ENCODE peak calls at places on chromosome 7, in ten cellular contexts. One of them, this sample, is unnamed.

GRCh38 chr7:151592868-151593486 is 73.3 kb upstream of the RHEB start:
- DNase-seq in GM13976: no peak
- DNase-seq in glutamatergic neuron: no peak
- DNase-seq in hepatocyte: no peak
- DNase-seq in upper lobe of right lung: no peak
- DNase-seq in fibroblast of mammary gland: peak
- DNase-seq in endothelial cell: no peak
- DNase-seq in AG10803: peak
- DNase-seq in A549: peak
- DNase-seq in fibroblast of the aortic adventitia: peak
- DNase-seq in this sample: peak

GRCh38 chr7:66602159-66602558 is 26.5 kb upstream of the KCTD7 start:
- DNase-seq in GM13976: no peak
- DNase-seq in glutamatergic neuron: no peak
- DNase-seq in hepatocyte: no peak
- DNase-seq in upper lobe of right lung: peak
- DNase-seq in fibroblast of mammary gland: no peak
- DNase-seq in endothelial cell: no peak
- DNase-seq in AG10803: no peak
- DNase-seq in A549: no peak
- DNase-seq in fibroblast of the aortic adventitia: no peak
- DNase-seq in this sample: no peak

GRCh38 chr7:75712517-75713361 is 26.0 kb downstream of the HIP1 start:
- DNase-seq in GM13976: no peak
- DNase-seq in glutamatergic neuron: no peak
- DNase-seq in hepatocyte: no peak
- DNase-seq in upper lobe of right lung: no peak
- DNase-seq in fibroblast of mammary gland: no peak
- DNase-seq in endothelial cell: no peak
- DNase-seq in AG10803: no peak
- DNase-seq in A549: no peak
- DNase-seq in fibroblast of the aortic adventitia: no peak
- DNase-seq in this sample: no peak

GRCh38 chr7:33744293-33744692 is 161.0 kb upstream of the BMPER start:
- DNase-seq in GM13976: peak
- DNase-seq in glutamatergic neuron: no peak
- DNase-seq in hepatocyte: peak
- DNase-seq in upper lobe of right lung: no peak
- DNase-seq in fibroblast of mammary gland: peak
- DNase-seq in endothelial cell: peak
- DNase-seq in AG10803: no peak
- DNase-seq in A549: no peak
- DNase-seq in fibroblast of the aortic adventitia: no peak
- DNase-seq in this sample: no peak

GRCh38 chr7:127154101-127154500 is 98.6 kb downstream of the GRM8 start:
- DNase-seq in GM13976: no peak
- DNase-seq in glutamatergic neuron: no peak
- DNase-seq in hepatocyte: no peak
- DNase-seq in upper lobe of right lung: no peak
- DNase-seq in fibroblast of mammary gland: no peak
- DNase-seq in endothelial cell: no peak
- DNase-seq in AG10803: no peak
- DNase-seq in A549: no peak
- DNase-seq in fibroblast of the aortic adventitia: no peak
- DNase-seq in this sample: no peak

GRCh38 chr7:66946545-66946944 is 25.5 kb downstream of the TMEM248 start:
- DNase-seq in GM13976: no peak
- DNase-seq in glutamatergic neuron: no peak
- DNase-seq in hepatocyte: peak
- DNase-seq in upper lobe of right lung: no peak
- DNase-seq in fibroblast of mammary gland: no peak
- DNase-seq in endothelial cell: no peak
- DNase-seq in AG10803: no peak
- DNase-seq in A549: no peak
- DNase-seq in fibroblast of the aortic adventitia: no peak
- DNase-seq in this sample: no peak

GRCh38 chr7:44633254-44634186 is 27.1 kb downstream of the OGDH start:
- DNase-seq in GM13976: peak
- DNase-seq in glutamatergic neuron: no peak
- DNase-seq in hepatocyte: peak
- DNase-seq in upper lobe of right lung: peak
- DNase-seq in fibroblast of mammary gland: peak
- DNase-seq in endothelial cell: no peak
- DNase-seq in AG10803: peak
- DNase-seq in A549: no peak
- DNase-seq in fibroblast of the aortic adventitia: peak
- DNase-seq in this sample: peak

GRCh38 chr7:50690541-50691011 is 92.1 kb downstream of the GRB10 start:
- DNase-seq in GM13976: no peak
- DNase-seq in glutamatergic neuron: peak
- DNase-seq in hepatocyte: no peak
- DNase-seq in upper lobe of right lung: no peak
- DNase-seq in fibroblast of mammary gland: peak
- DNase-seq in endothelial cell: no peak
- DNase-seq in AG10803: no peak
- DNase-seq in A549: no peak
- DNase-seq in fibroblast of the aortic adventitia: no peak
- DNase-seq in this sample: no peak

GRCh38 chr7:81604075-81604807 is 165.6 kb downstream of the HGF start:
- DNase-seq in GM13976: no peak
- DNase-seq in glutamatergic neuron: no peak
- DNase-seq in hepatocyte: no peak
- DNase-seq in upper lobe of right lung: no peak
- DNase-seq in fibroblast of mammary gland: peak
- DNase-seq in endothelial cell: no peak
- DNase-seq in AG10803: no peak
- DNase-seq in A549: no peak
- DNase-seq in fibroblast of the aortic adventitia: peak
- DNase-seq in this sample: no peak

DNA sequence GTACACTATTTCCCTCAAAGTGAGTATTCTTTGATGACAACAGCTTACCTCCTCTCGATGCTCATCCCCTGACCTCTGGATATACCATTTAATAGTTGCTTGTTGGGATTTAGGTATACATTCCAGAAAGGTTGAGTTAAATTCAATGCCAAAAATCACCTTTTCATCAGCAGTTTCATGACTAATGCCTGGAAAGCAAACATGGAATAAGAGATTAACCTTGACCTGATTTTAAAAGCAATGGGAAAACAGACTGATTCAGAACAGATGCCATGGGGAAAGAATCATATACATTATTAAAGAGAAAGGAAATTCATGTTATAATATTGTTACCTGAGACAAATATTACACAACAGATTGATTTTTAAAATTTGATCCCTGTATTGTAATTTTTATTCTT is 180.1 kb downstream of the SEMA3D start:
- DNase-seq in GM13976: no peak
- DNase-seq in glutamatergic neuron: no peak
- DNase-seq in hepatocyte: no peak
- DNase-seq in upper lobe of right lung: no peak
- DNase-seq in fibroblast of mammary gland: no peak
- DNase-seq in endothelial cell: no peak
- DNase-seq in AG10803: no peak
- DNase-seq in A549: no peak
- DNase-seq in fibroblast of the aortic adventitia: no peak
- DNase-seq in this sample: no peak
- TF ChIP-seq CTCF in GM13976: no peak
- TF ChIP-seq CTCF in glutamatergic neuron: no peak
- TF ChIP-seq CTCF in hepatocyte: no peak
- TF ChIP-seq CTCF in upper lobe of right lung: no peak
- TF ChIP-seq CTCF in fibroblast of mammary gland: no peak
- TF ChIP-seq CTCF in endothelial cell: no peak
- TF ChIP-seq CTCF in AG10803: no peak
- TF ChIP-seq CTCF in A549: no peak
- TF ChIP-seq CTCF in fibroblast of the aortic adventitia: no peak
- TF ChIP-seq CTCF in this sample: no peak

DNA sequence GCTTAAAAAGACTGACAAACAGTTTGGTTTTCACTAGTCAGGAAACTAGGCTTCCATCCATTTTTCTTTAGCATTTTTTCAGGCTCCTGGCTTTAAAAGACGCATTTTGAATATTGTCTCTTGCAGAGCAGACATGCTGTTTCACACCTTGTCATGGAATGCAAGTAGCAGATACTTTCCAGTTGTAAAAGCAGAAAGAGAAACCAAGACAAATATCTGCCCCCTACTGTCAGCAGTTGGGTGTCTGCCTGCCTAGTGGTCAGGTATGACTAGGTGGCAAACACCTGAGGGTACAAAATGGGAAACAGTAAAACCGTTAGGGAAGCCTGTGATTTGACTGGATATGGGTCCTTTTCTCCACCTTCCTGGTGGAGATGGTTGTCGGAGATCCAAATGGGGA is 139.8 kb downstream of the CCDC71L start:
- DNase-seq in GM13976: peak
- DNase-seq in glutamatergic neuron: no peak
- DNase-seq in hepatocyte: peak
- DNase-seq in upper lobe of right lung: no peak
- DNase-seq in fibroblast of mammary gland: no peak
- DNase-seq in endothelial cell: no peak
- DNase-seq in AG10803: no peak
- DNase-seq in A549: no peak
- DNase-seq in fibroblast of the aortic adventitia: no peak
- DNase-seq in this sample: no peak
- TF ChIP-seq CTCF in GM13976: peak
- TF ChIP-seq CTCF in glutamatergic neuron: no peak
- TF ChIP-seq CTCF in hepatocyte: peak
- TF ChIP-seq CTCF in upper lobe of right lung: no peak
- TF ChIP-seq CTCF in fibroblast of mammary gland: no peak
- TF ChIP-seq CTCF in endothelial cell: no peak
- TF ChIP-seq CTCF in AG10803: no peak
- TF ChIP-seq CTCF in A549: no peak
- TF ChIP-seq CTCF in fibroblast of the aortic adventitia: no peak
- TF ChIP-seq CTCF in this sample: peak

DNA sequence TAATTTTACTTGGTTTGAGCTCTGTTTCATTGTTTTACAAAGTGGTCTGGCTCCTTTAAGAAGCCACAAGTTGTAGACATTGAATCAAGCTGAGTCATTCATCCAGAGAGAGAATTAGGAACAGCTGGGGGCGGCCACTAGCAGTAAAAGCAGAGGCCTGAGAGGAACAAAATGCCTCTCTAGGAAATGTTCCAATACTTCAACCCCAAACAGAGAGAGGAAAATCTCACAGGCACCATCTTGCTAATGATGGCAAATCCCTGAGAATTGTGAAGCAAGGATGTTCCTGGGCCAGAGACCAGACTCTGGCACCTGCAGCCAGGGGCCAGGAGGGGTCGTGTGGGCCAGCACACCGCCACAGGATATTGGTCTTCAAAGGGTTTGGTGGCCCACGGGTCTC is 26.5 kb upstream of the TRIL start:
- DNase-seq in GM13976: no peak
- DNase-seq in glutamatergic neuron: no peak
- DNase-seq in hepatocyte: peak
- DNase-seq in upper lobe of right lung: no peak
- DNase-seq in fibroblast of mammary gland: peak
- DNase-seq in endothelial cell: no peak
- DNase-seq in AG10803: peak
- DNase-seq in A549: peak
- DNase-seq in fibroblast of the aortic adventitia: peak
- DNase-seq in this sample: peak
- TF ChIP-seq CTCF in GM13976: no peak
- TF ChIP-seq CTCF in glutamatergic neuron: no peak
- TF ChIP-seq CTCF in hepatocyte: no peak
- TF ChIP-seq CTCF in upper lobe of right lung: no peak
- TF ChIP-seq CTCF in fibroblast of mammary gland: no peak
- TF ChIP-seq CTCF in endothelial cell: no peak
- TF ChIP-seq CTCF in AG10803: no peak
- TF ChIP-seq CTCF in A549: no peak
- TF ChIP-seq CTCF in fibroblast of the aortic adventitia: no peak
- TF ChIP-seq CTCF in this sample: no peak

DNA sequence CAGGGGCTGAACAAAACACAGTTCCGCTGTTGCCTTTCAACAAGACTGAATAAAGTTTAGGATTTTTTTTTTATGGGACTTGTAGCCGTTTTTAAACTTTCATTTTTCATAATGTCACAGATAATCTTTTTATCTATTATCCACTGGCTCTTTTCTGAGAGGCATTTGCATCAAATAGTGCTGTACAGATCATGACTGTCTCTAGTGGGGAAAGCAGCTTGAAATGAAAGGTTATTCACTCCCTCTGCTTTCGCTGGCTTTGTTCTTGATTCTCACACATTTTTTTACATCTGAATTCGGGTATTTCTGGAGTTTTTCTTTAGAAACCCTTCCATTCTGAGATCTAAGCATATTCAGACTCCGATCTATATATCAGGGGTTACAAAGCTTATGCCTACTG is 543.3 kb upstream of the GALNT17 start:
- DNase-seq in GM13976: no peak
- DNase-seq in glutamatergic neuron: no peak
- DNase-seq in hepatocyte: no peak
- DNase-seq in upper lobe of right lung: no peak
- DNase-seq in fibroblast of mammary gland: no peak
- DNase-seq in endothelial cell: no peak
- DNase-seq in AG10803: no peak
- DNase-seq in A549: no peak
- DNase-seq in fibroblast of the aortic adventitia: no peak
- DNase-seq in this sample: no peak
- TF ChIP-seq CTCF in GM13976: no peak
- TF ChIP-seq CTCF in glutamatergic neuron: no peak
- TF ChIP-seq CTCF in hepatocyte: no peak
- TF ChIP-seq CTCF in upper lobe of right lung: no peak
- TF ChIP-seq CTCF in fibroblast of mammary gland: no peak
- TF ChIP-seq CTCF in endothelial cell: no peak
- TF ChIP-seq CTCF in AG10803: peak
- TF ChIP-seq CTCF in A549: no peak
- TF ChIP-seq CTCF in fibroblast of the aortic adventitia: no peak
- TF ChIP-seq CTCF in this sample: no peak